ENCODE peak calls at places on chromosomes 1 and 21, in eight cellular contexts. R is HEK293T; Q is non-pigmented ciliary epithelial cell; F is CD8-positive, alpha-beta memory T cell; U is stimulated activated CD4-positive, alpha-beta T cell treated with anti-CD3 and anti-CD28 coated beads, Interleukin-15, amount 100 ng/mL, for 24 hours; N is heart right ventricle; X is NCI-H460; V is T-helper 9 cell. W is an unnamed sample.

GRCh38 chr1:58545591-58546519 is 671 bp downstream of the OMA1 start:
- DNase-seq in Q (no peak), R (peak), U (peak), V (peak), N (peak), X (peak), F (peak), W (peak)

GRCh38 chr21:45208627-45208951 is 79.1 kb downstream of the POFUT2 start:
- DNase-seq in Q (no peak), X (no peak), R (no peak), N (no peak), F (peak), V (no peak), U (no peak), W (no peak)

GRCh38 chr1:60427701-60428100 is 354.1 kb upstream of the C1orf87 start:
- DNase-seq in U (no peak), R (no peak), X (no peak), N (no peak), V (no peak), Q (no peak), F (no peak), W (no peak)

GRCh38 chr1:177077734-177078489 is 86.6 kb downstream of the ASTN1 start:
- DNase-seq in U (no peak), Q (no peak), X (no peak), N (no peak), V (no peak), R (no peak), F (no peak), W (no peak)

GRCh38 chr1:46194641-46195179 is 3.5 kb downstream of the POMGNT1 start:
- DNase-seq in V (no peak), R (no peak), U (no peak), F (no peak), Q (no peak), N (no peak), X (no peak), W (no peak)

GRCh38 chr1:114586513-114587047 is 5.2 kb upstream of the BCAS2 start:
- DNase-seq in V (no peak), F (no peak), U (no peak), Q (no peak), X (no peak), N (no peak), R (no peak), W (no peak)

GRCh38 chr21:36150192-36150711 is 6.4 kb upstream of the DOP1B start:
- DNase-seq in V (no peak), R (no peak), U (no peak), X (no peak), N (no peak), Q (no peak), F (no peak), W (no peak)

GRCh38 chr1:72366473-72366872 is 84.1 kb upstream of the NEGR1 start:
- DNase-seq in F (no peak), Q (peak), N (no peak), R (no peak), U (no peak), X (peak), V (no peak), W (no peak)

GRCh38 chr1:79079770-79080169 is 73.2 kb upstream of the ADGRL4 start:
- DNase-seq in X (no peak), U (no peak), V (no peak), Q (peak), N (no peak), R (peak), F (no peak), W (no peak)

GRCh38 chr1:6426321-6426971 is 1.9 kb downstream of the ESPN start:
- DNase-seq in N (no peak), X (no peak), V (no peak), F (no peak), U (no peak), Q (no peak), R (no peak), W (no peak)

GRCh38 chr1:46424730-46425129 is 30.6 kb downstream of the FAAH start:
- DNase-seq in N (no peak), F (no peak), R (no peak), V (no peak), U (no peak), Q (no peak), X (no peak), W (no peak)

GRCh38 chr1:41358152-41358937 is 2.9 kb upstream of the FOXO6 start:
- DNase-seq in U (no peak), V (no peak), R (no peak), N (peak), X (no peak), F (no peak), Q (no peak), W (no peak)

GRCh38 chr1:183159960-183160359 is 26.1 kb upstream of the LAMC2 start:
- DNase-seq in V (no peak), X (peak), F (no peak), N (no peak), U (no peak), Q (no peak), R (no peak), W (no peak)

GRCh38 chr1:182332256-182332655 is 59.3 kb downstream of the GLUL start:
- DNase-seq in Q (no peak), X (no peak), N (no peak), R (no peak), U (no peak), V (no peak), F (no peak), W (no peak)

GRCh38 chr21:39182484-39183271 is 573 bp downstream of the PSMG1 start:
- DNase-seq in R (no peak), X (no peak), U (peak), Q (no peak), V (no peak), F (no peak), N (no peak), W (peak)

GRCh38 chr1:29960156-29960755 is 723.9 kb downstream of the PTPRU start:
- DNase-seq in Q (no peak), X (no peak), N (no peak), V (no peak), R (no peak), F (no peak), U (no peak), W (no peak)

GRCh38 chr1:30083800-30084464 is 639.5 kb downstream of the MATN1 start:
- DNase-seq in R (no peak), U (no peak), N (no peak), Q (peak), F (no peak), V (no peak), X (no peak), W (no peak)

W was measured in Right ventricle myocardium inferior.